ENCODE peak calls at places on chromosome 12, in nine cellular contexts. B is gastrocnemius medialis, Z is lower leg skin, Y is H1, T is body of pancreas, J is thyroid gland, N is uterus, A is heart left ventricle, V is A549. X is an unnamed sample.

GRCh38 chr12:3727877-3728632 is 24.9 kb downstream of the CRACR2A start:
- DNase-seq in V (no peak), J (no peak), Z (no peak), Y (no peak), B (no peak), A (no peak), N (no peak), T (no peak), X (peak)

GRCh38 chr12:26878661-26879119 is 45.7 kb upstream of the ITPR2 start:
- DNase-seq in A (peak), T (peak), V (no peak), B (peak), Y (no peak), J (peak), N (peak), Z (peak), X (peak)

GRCh38 chr12:62783881-62784280 is 151.1 kb downstream of the PPM1H start:
- DNase-seq in A (no peak), T (no peak), N (no peak), J (no peak), Z (no peak), V (no peak), Y (no peak), B (no peak), X (no peak)

GRCh38 chr12:19945559-19946485 is 422.5 kb upstream of the PDE3A start:
- DNase-seq in J (no peak), B (no peak), Z (no peak), V (peak), N (no peak), A (no peak), T (no peak), Y (no peak), X (no peak)

GRCh38 chr12:62530596-62530995 is 64.0 kb downstream of the MON2 start:
- DNase-seq in T (no peak), Y (no peak), N (no peak), A (no peak), J (no peak), V (no peak), B (no peak), Z (no peak), X (no peak)

GRCh38 chr12:53097207-53097563 is 282 bp upstream of the IGFBP6 start:
- DNase-seq in A (no peak), Y (no peak), Z (peak), J (no peak), V (no peak), B (no peak), N (no peak), T (no peak), X (no peak)

GRCh38 chr12:14417717-14418116 is 52.2 kb downstream of the ATF7IP start:
- DNase-seq in N (peak), Z (no peak), V (no peak), B (peak), T (peak), J (peak), A (peak), Y (peak), X (no peak)

GRCh38 chr12:95484524-95484923 is 10.6 kb downstream of the METAP2 start:
- DNase-seq in Z (no peak), A (no peak), Y (no peak), V (no peak), T (no peak), N (no peak), B (no peak), J (no peak), X (no peak)

GRCh38 chr12:89166525-89166934 is 185.8 kb downstream of the DUSP6 start:
- DNase-seq in Y (no peak), Z (no peak), J (no peak), N (no peak), V (no peak), B (no peak), A (no peak), T (no peak), X (no peak)

GRCh38 chr12:49296836-49297694 is 2.1 kb downstream of the PRPH start:
- DNase-seq in Y (no peak), J (peak), B (no peak), V (peak), Z (no peak), N (no peak), T (peak), A (no peak), X (no peak)

GRCh38 chr12:94615284-94616216 is 34.8 kb downstream of the TMCC3 start:
- DNase-seq in V (peak), N (peak), A (peak), Z (no peak), B (peak), J (peak), Y (no peak), T (peak), X (no peak)

GRCh38 chr12:28051516-28052456 is 79.3 kb upstream of the PTHLH start:
- DNase-seq in J (no peak), Z (no peak), N (no peak), A (no peak), B (no peak), V (no peak), T (no peak), Y (no peak), X (no peak)

GRCh38 chr12:49059385-49060232 is 985 bp downstream of the KMT2D start:
- DNase-seq in B (no peak), Z (peak), Y (no peak), T (peak), J (peak), V (peak), A (no peak), N (no peak), X (peak)

GRCh38 chr12:42779186-42779859 is 189.8 kb upstream of the PRICKLE1 start:
- DNase-seq in A (peak), J (no peak), N (peak), Z (no peak), V (no peak), T (no peak), B (peak), Y (no peak), X (no peak)

GRCh38 chr12:3224530-3224903 is 147.3 kb downstream of the TSPAN9 start:
- DNase-seq in A (peak), T (no peak), B (no peak), Z (no peak), N (no peak), V (no peak), Y (no peak), J (no peak), X (no peak)

GRCh38 chr12:77575376-77575775 is 255.3 kb upstream of the NAV3 start:
- DNase-seq in N (no peak), Z (no peak), V (no peak), B (no peak), T (no peak), Y (no peak), J (no peak), A (no peak), X (no peak)

GRCh38 chr12:119592232-119592631 is 1.3 kb upstream of the TMEM233 start:
- DNase-seq in Z (no peak), T (no peak), V (no peak), B (no peak), N (no peak), Y (no peak), A (no peak), J (no peak), X (no peak)
- TF ChIP-seq POLR2A in Z (no peak), T (no peak), V (no peak), B (no peak), N (no peak), Y (no peak), A (no peak), J (no peak), X (no peak)

DNA sequence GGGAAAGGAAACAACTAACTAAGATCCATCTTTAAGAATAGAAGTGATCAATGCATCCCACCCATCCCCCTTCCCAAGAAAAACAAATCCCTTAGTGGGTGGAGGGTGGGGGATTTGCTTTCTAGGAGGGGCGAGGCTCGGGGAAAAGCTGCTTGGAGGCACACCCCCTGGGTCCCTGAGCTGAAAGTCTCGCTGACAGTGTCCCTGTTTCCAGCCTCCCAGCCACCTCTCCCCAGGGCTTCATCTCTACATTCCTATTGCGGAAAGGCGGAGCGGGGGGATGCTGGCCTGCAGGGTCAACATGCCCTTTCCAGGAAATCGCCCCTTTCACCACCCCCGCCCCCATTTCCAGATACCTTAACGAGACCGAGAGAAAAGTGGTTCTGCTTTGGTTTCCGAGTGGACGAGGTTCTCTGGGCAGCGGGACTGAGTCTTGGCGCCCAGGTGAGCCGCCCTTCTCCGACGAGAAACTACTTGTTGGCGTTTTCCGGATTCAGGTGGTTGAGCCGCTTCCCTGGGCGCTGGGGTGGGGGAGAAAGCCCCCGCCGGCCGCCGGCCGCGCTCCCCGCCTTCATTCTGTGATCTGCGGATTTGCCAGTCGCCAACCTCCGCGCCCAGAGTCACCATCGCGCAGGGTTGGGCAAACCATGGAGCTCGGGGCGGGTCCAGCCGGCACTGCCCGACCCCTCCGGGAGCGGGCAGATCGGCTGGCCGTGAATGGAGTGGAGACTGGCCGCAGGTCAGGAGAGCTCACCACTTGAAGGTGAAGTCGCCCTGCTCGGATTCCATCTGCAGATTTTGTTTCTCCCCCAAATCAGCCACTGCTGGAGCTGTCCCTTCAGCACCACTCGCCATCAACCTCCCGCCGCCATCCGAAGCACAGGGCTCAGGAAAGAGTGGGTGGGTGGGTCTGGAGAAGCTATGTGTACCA is 523 bp downstream of the KCNC2 start:
- DNase-seq in Z (no peak), Y (no peak), J (no peak), A (peak), B (no peak), T (peak), V (no peak), N (no peak), X (no peak)
- H3K4me3 ChIP-seq in Z (no peak), Y (peak), J (no peak), A (no peak), B (no peak), T (no peak), V (no peak), N (no peak), X (no peak)

DNA sequence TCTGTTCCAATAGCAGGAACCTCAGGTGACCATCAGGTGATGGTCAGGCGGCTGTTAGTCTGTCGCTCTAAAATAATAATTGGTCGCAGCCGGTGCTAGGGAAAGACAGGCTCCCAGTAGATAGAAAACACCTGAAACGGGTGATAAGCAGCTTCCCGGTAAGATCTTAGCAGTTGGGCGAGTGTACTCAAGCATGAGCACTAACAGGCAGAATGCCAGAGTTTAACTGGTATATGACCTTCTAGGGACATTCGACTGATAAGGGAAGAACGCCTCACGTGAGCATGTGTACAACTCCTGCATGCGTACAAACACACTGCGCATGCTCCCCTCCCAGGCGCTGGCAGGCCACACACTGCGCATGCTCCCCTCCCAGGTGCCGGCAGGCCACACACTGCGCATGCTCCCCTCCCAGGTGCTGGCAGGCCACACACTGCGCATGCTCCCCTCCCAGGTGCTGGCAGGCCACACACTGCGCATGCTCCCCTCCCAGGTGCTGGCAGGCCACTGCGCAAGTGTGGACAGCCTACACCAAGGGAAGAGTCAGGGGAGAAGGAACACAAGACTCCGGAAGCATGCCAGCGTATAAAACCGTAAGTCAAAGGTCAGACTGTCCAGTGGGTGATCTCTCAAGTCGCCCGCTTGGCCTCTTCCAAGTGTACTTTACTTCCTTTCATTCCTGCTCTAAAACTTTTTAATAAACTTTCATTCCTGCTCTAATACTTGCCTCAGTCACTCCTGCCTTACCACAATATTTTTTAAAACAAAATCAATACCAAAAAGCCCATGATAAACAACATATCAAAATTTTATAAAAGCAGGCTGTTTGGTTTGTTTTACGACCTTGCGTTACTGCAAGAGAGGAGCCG is 24.5 kb downstream of the GPRC5D start:
- DNase-seq in B (no peak), J (peak), A (peak), Z (peak), N (no peak), V (peak), Y (no peak), T (peak), X (peak)
- TF ChIP-seq POLR2A in B (no peak), J (peak), A (no peak), Z (no peak), N (no peak), V (peak), Y (no peak), T (peak), X (peak)

GRCh38 chr12:6460751-6461371 is 9.0 kb downstream of the TAPBPL start:
- DNase-seq in A (no peak), Z (peak), V (no peak), Y (no peak), J (no peak), N (no peak), T (no peak), B (no peak), X (no peak)
- H3K4me3 ChIP-seq in A (no peak), Z (no peak), V (no peak), Y (no peak), J (no peak), N (no peak), T (no peak), B (no peak), X (no peak)

GRCh38 chr12:76030378-76031080 is 1.0 kb downstream of the PHLDA1 start:
- DNase-seq in Y (no peak), N (peak), A (peak), V (no peak), Z (peak), B (peak), J (peak), T (peak), X (peak)

GRCh38 chr12:76031081-76031413 is 529 bp downstream of the PHLDA1 start:
- DNase-seq in A (no peak), Z (no peak), N (no peak), T (no peak), J (no peak), Y (no peak), B (no peak), V (no peak), X (no peak)

GRCh38 chr12:76031414-76032042 is at the start of gene PHLDA1:
- DNase-seq in N (peak), J (peak), Y (peak), B (peak), T (peak), V (peak), Z (peak), A (peak), X (peak)

GRCh38 chr12:76028649-76029277 is 2.8 kb downstream of the PHLDA1 start:
- DNase-seq in V (no peak), A (no peak), N (no peak), T (no peak), J (no peak), Z (no peak), Y (no peak), B (no peak), X (no peak)

DNA sequence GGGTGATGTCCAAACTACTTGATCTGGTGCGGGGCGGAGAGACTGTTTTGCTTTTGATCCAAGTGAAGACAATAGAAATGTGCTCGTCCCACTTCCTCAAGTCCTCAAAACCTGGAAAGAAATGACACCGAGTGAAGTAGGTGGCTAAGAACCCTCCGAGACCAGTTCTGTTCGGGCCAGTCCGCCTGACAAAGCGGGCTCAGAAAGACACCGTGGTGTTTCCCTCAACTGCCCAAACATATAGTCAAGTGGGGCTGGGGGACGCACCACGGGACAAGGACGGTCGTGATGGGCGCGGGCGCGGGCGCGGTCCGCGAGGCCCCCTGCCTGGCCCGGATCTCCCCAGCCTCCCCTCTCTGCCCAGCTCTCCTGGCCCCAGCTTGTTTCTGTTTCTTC is 1.6 kb downstream of the PHLDA1 start:
- DNase-seq in N (no peak), A (no peak), Y (no peak), B (no peak), J (peak), T (peak), V (no peak), Z (no peak), X (no peak)
- TF ChIP-seq POLR2A in N (no peak), A (no peak), Y (no peak), B (no peak), J (no peak), T (peak), V (peak), Z (no peak), X (no peak)

DNA sequence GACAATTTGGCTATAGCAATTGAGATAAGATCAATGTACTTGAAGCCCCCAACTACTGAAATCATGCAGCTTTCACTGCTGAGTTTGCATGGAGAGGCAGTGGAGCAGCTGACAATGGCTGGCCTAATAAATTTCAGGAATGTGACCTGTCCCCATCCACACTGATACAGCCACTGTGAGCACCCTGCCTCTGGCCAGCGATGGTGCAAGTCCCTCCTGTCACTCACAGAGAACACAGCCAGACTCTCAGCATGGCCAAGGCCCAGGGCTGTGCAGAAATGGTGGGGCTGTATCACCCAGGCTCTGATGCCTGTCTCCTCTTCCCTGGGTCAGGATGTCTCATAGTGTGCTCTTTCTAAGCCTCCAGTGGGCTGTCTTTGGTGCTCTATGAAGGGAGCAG is 85.3 kb upstream of the WSCD2 start:
- DNase-seq in B (no peak), J (peak), A (no peak), T (no peak), Z (no peak), Y (no peak), V (no peak), N (no peak), X (no peak)
- H3K4me3 ChIP-seq in B (no peak), J (no peak), A (no peak), T (no peak), Z (no peak), Y (no peak), V (no peak), N (no peak), X (no peak)

GRCh38 chr12:110689002-110689600 is at the start of gene HVCN1:
- DNase-seq in B (peak), Z (peak), V (no peak), Y (no peak), J (peak), A (peak), T (peak), N (peak), X (peak)
- TF ChIP-seq POLR2A in B (no peak), Z (no peak), V (no peak), Y (peak), J (no peak), A (peak), T (no peak), N (no peak), X (no peak)

DNA sequence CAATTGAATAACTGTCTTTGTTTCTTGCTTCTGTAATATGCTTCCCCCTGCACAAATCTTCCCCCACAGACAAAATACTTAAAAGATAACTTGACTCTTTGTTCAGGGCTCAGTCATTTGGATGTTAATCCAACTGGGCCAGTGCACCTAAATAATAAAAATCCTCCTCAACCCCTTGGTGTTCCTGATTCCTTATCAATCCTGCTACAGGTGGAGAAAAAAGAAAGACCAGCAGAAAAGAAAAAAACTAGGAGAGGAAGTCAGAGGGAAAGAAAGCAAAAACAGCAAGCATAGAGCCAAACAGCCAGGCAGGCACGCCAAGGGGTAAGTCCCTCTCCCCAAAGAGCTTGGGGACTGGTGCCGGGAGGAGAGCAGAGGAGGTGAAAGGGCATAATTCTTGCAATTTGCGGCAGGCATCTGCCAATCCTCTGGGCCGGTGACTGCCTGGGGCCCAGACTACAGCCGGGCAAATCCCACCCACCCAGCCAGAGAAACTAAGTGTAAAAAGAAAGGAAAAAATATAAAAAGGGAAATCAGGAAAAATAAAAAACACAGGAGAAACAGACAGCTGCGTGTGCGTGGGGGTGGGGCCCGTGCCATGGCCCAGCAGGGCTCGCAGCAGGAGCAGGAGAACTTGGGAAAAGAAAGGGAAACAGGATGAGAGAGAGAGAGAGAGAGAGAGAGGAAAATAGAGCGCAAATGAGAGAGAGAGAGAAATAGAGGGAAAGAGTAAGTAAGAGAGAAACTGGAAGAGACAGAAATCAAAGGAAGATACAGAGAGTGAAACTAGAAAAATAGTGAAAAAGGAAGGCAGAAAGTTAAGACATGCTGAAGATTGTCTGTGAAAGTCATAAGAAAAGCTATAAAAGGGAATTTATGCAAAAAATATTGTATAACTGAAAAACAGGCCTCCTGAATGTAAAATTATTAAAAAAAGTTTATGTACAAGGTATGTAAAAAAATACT is 21.4 kb downstream of the KLRK1 start:
- DNase-seq in A (no peak), V (no peak), Y (no peak), T (no peak), Z (no peak), N (no peak), J (no peak), B (no peak), X (no peak)
- H3K4me3 ChIP-seq in A (no peak), V (no peak), Y (no peak), T (no peak), Z (no peak), N (no peak), J (no peak), B (no peak), X (no peak)

GRCh38 chr12:67322580-67322979 is 53.4 kb downstream of the CAND1 start:
- DNase-seq in Y (no peak), J (no peak), B (no peak), Z (no peak), T (no peak), A (no peak), V (no peak), N (no peak), X (no peak)
- TF ChIP-seq POLR2A in Y (no peak), J (no peak), B (no peak), Z (no peak), T (no peak), A (no peak), V (no peak), N (no peak), X (no peak)

X was measured in Peyer's patch.